ENCODE peak calls at places on chromosomes 16 and 17, in six cellular contexts. A is CD4-positive, alpha-beta T cell; T is spleen; B is tibial artery; Q is SK-N-SH; S is lower lobe of right lung. N is an unnamed sample.

GRCh38 chr17:76152580-76152979 is 11.5 kb upstream of the FOXJ1 start:
- DNase-seq in S (no peak), T (peak), A (no peak), B (peak), Q (no peak), N (no peak)

GRCh38 chr16:3690991-3691720 is 26.2 kb downstream of the TRAP1 start:
- DNase-seq in Q (no peak), S (no peak), T (no peak), A (no peak), B (no peak), N (peak)

GRCh38 chr16:51409001-51409675 is 258.1 kb upstream of the SALL1 start:
- DNase-seq in B (no peak), T (no peak), A (no peak), Q (no peak), S (no peak), N (no peak)

GRCh38 chr17:34246436-34246835 is 8.6 kb upstream of the CCL2 start:
- DNase-seq in A (no peak), Q (no peak), S (no peak), T (no peak), B (no peak), N (no peak)

GRCh38 chr16:73124097-73124652 is 76.2 kb upstream of the ZFHX3 start:
- DNase-seq in T (no peak), S (no peak), Q (no peak), B (no peak), A (no peak), N (no peak)

GRCh38 chr16:8957509-8958157 is 6.1 kb downstream of the USP7 start:
- DNase-seq in Q (no peak), S (no peak), B (no peak), A (no peak), T (no peak), N (no peak)

GRCh38 chr16:79089735-79090284 is 510.7 kb downstream of the MAF start:
- DNase-seq in T (no peak), Q (no peak), B (no peak), A (no peak), S (no peak), N (no peak)

GRCh38 chr17:74373838-74374606 is 6.7 kb downstream of the GPR142 start:
- DNase-seq in A (no peak), B (no peak), S (no peak), Q (no peak), T (no peak), N (no peak)

GRCh38 chr16:16007743-16008111 is 58.3 kb downstream of the ABCC1 start:
- DNase-seq in B (no peak), A (no peak), S (no peak), Q (no peak), T (no peak), N (no peak)

GRCh38 chr17:79937981-79938695 is 97.5 kb downstream of the TBC1D16 start:
- DNase-seq in S (no peak), T (no peak), Q (peak), A (no peak), B (no peak), N (no peak)

GRCh38 chr16:56226187-56226586 is 34.9 kb downstream of the GNAO1 start:
- DNase-seq in A (no peak), T (no peak), Q (no peak), S (no peak), B (no peak), N (peak)

GRCh38 chr17:11855306-11855705 is 142.0 kb downstream of the ZNF18 start:
- DNase-seq in T (no peak), B (no peak), S (no peak), A (no peak), Q (no peak), N (no peak)

GRCh38 chr17:40311575-40311974 is 2.6 kb downstream of the RARA start:
- DNase-seq in Q (no peak), T (peak), B (peak), A (no peak), S (peak), N (peak)

GRCh38 chr17:12987120-12987519 is 30.7 kb downstream of the ELAC2 start:
- DNase-seq in B (no peak), T (no peak), Q (peak), S (no peak), A (no peak), N (no peak)

GRCh38 chr17:82094931-82095776 is 2.9 kb downstream of the FASN start:
- DNase-seq in S (no peak), Q (no peak), T (no peak), B (no peak), A (no peak), N (peak)

GRCh38 chr17:49952209-49952911 is 16.6 kb upstream of the DLX4 start:
- DNase-seq in A (peak), Q (peak), S (peak), T (peak), B (peak), N (peak)

GRCh38 chr16:23031508-23032098 is 117.6 kb downstream of the USP31 start:
- DNase-seq in T (no peak), S (no peak), B (no peak), A (no peak), Q (no peak), N (no peak)

GRCh38 chr17:83064732-83065659 is 14.4 kb upstream of the METRNL start:
- DNase-seq in S (peak), B (peak), Q (no peak), T (peak), A (no peak), N (peak)

GRCh38 chr17:70096861-70097260 is 21.8 kb downstream of the KCNJ16 start:
- DNase-seq in S (no peak), B (no peak), T (no peak), A (no peak), Q (no peak), N (no peak)

GRCh38 chr16:27235055-27235937 is 32.0 kb downstream of the KDM8 start:
- DNase-seq in S (peak), Q (peak), A (peak), T (peak), B (peak), N (peak)

GRCh38 chr16:27236635-27237228 is 31.8 kb downstream of the NSMCE1 start:
- DNase-seq in B (peak), S (peak), Q (no peak), T (peak), A (no peak), N (no peak)

GRCh38 chr16:27237229-27238015 is 31.1 kb downstream of the NSMCE1 start:
- DNase-seq in Q (peak), A (peak), B (peak), T (peak), S (peak), N (no peak)

GRCh38 chr16:27234603-27235002 is 31.3 kb downstream of the KDM8 start:
- DNase-seq in T (peak), S (no peak), B (peak), Q (no peak), A (no peak), N (no peak)

GRCh38 chr16:27235938-27236245 is 32.6 kb downstream of the KDM8 start:
- DNase-seq in T (peak), B (peak), S (peak), A (no peak), Q (no peak), N (no peak)
- H3K27ac ChIP-seq in T (peak), B (peak), S (peak), A (peak), Q (peak), N (peak)

GRCh38 chr16:65702707-65703402 is 581.0 kb upstream of the CDH11 start:
- DNase-seq in Q (peak), A (no peak), S (no peak), B (no peak), T (no peak), N (no peak)

GRCh38 chr16:65710107-65710506 is 588.2 kb upstream of the CDH11 start:
- DNase-seq in T (no peak), A (no peak), S (no peak), B (no peak), Q (no peak), N (no peak)

GRCh38 chr16:65698943-65699342 is 577.1 kb upstream of the CDH11 start:
- DNase-seq in Q (no peak), S (no peak), T (no peak), B (no peak), A (no peak), N (no peak)

GRCh38 chr16:65700599-65700998 is 578.7 kb upstream of the CDH11 start:
- DNase-seq in T (no peak), B (no peak), Q (no peak), A (no peak), S (no peak), N (no peak)

GRCh38 chr16:65704866-65705265 is 583.0 kb upstream of the CDH11 start:
- DNase-seq in A (no peak), B (no peak), S (no peak), T (no peak), Q (no peak), N (no peak)
- TF ChIP-seq CTCF in A (no peak), B (no peak), S (no peak), T (no peak), Q (peak), N (no peak)

DNA sequence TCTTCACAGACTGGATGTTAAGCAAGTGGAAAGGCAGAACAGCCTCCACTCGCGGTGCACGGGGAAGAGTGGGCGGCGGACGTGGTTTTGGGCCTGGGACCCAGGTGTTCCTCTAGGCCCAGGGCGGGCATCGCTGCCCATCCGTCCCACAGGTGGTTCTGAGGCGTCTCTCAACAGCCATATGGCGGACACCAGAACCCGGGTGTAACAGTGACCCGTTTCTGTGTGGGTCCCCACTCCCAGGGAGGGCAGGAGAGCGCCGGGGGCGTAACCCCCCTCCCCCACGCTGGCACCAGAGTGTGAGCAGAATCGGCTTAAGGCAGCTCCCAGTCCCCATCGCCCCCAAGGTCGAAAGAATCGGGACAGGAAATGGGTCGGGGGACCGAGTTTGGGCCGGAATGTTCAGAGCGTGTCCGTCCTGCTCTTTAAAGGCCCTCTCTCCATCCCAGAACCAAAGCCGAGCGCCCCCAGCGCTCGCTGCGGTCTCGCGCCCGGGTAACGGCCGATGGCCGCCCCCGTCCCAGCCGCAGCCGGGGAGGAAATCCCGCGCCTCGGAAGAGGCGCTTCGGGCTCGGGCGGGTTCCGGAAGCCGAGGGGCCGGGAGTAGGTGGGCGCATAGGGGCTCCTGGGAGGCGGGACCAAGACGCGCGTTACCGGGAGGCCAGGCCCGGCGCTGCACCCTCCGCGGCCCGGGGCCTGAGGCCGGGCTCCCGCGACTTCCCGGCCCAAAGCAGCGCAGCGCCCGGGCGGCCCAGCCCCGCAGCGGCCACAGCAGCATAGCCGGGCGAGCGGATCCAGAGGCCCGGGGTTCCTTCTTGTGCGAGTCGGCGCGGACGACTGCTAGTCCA is at the start of gene TK2:
- DNase-seq in B (peak), Q (peak), A (peak), S (peak), T (peak), N (peak)
- H3K27ac ChIP-seq in B (peak), Q (peak), A (peak), S (peak), T (peak), N (peak)

GRCh38 chr16:20806168-20807050 is at the start of the genes ERI2 and REXO5:
- DNase-seq in A (peak), T (peak), S (peak), B (peak), Q (peak), N (peak)
- TF ChIP-seq CTCF in A (peak), T (no peak), S (peak), B (peak), Q (peak), N (peak)

DNA sequence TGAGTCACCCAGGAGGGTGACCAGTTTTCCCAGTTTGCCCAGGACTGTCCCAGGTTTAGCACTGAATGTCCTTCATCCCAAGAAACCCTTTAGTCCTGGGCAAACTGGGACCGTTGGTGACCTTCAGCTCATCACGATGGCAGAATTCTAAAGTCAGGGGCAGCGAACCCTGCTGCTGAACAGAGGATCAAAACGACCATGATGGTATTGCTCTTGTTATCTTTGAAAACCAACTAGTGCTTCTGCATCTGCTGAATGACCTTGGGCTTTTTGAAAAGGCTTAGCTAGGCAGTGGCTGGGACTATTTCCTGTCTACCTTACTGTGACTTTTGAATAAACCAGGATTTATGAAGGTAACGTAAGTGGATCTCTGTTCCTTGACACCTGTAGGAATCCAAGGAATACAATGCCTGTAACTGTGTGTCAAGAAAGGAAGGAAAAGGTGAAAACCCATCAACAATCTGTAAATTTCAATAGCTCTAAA is 281.9 kb downstream of the SOX9 start:
- DNase-seq in B (no peak), A (no peak), Q (no peak), T (no peak), S (no peak), N (no peak)
- H3K27ac ChIP-seq in B (no peak), A (no peak), Q (no peak), T (no peak), S (no peak), N (no peak)

GRCh38 chr17:44363613-44364159 is at the start of gene FAM171A2:
- DNase-seq in B (peak), S (peak), T (peak), Q (peak), A (peak), N (peak)
- TF ChIP-seq CTCF in B (peak), S (peak), T (no peak), Q (peak), A (peak), N (peak)

GRCh38 chr16:1153480-1154160 is 714 bp downstream of the CACNA1H start:
- DNase-seq in Q (no peak), T (no peak), S (no peak), A (no peak), B (no peak), N (no peak)
- H3K27ac ChIP-seq in Q (no peak), T (no peak), S (no peak), A (no peak), B (peak), N (peak)

GRCh38 chr17:67800495-67800928 is 24.8 kb upstream of the BPTF start:
- DNase-seq in T (peak), A (peak), S (peak), Q (peak), B (peak), N (peak)
- TF ChIP-seq CTCF in T (peak), A (no peak), S (peak), Q (peak), B (peak), N (peak)

DNA sequence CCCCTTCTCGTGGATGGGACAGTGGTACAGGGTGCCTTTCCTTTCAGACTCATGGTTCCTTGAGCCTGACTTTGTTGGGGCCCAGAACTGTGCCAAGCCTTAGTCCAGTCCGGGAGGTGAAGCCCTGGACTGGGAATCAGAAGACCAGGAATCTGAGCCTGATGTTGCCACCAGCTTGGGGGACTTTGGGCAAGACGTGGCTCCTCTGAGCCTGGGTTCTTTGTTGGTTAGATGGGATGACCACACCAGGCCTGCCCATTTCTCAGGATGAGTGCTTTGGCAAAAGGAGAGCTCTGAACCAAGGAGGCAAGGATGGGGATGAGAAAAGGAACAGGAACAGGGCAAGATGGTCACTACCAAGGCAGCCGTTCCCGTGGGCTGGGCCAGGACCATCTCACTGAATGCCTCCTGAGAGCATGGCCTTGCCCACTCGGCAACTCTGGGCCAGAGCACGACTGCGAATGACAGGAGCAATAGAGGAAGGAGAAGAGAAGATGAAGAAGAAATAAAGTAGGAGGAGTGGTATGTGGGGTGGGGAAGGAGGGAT is 32.5 kb downstream of the PITPNM3 start:
- DNase-seq in B (peak), Q (no peak), T (no peak), S (no peak), A (no peak), N (no peak)
- H3K27ac ChIP-seq in B (no peak), Q (no peak), T (no peak), S (no peak), A (no peak), N (no peak)

N was measured in psoas muscle.